ENCODE peak calls at places on chromosomes 5 and 9, in five cellular contexts. S, H, D, T and I are unnamed samples.

GRCh38 chr9:36772449-36773370 is 200.0 kb downstream of the MELK start:
- DNase-seq in S (no peak), H (no peak), D (no peak), T (no peak), I (no peak)

GRCh38 chr9:33081128-33081851 is 4.8 kb upstream of the SMU1 start:
- DNase-seq in S (peak), H (peak), D (peak), T (no peak), I (no peak)

GRCh38 chr5:16548812-16549211 is 68.0 kb downstream of the RETREG1 start:
- DNase-seq in S (no peak), H (no peak), D (no peak), T (no peak), I (no peak)

GRCh38 chr5:61293051-61293450 is 39.0 kb upstream of the ZSWIM6 start:
- DNase-seq in S (no peak), H (no peak), D (no peak), T (no peak), I (no peak)

GRCh38 chr5:45521067-45521466 is 175.1 kb downstream of the HCN1 start:
- DNase-seq in S (no peak), H (no peak), D (no peak), T (no peak), I (no peak)

GRCh38 chr9:136886610-136887597 is 588 bp downstream of the TRAF2 start:
- DNase-seq in S (no peak), H (no peak), D (peak), T (no peak), I (no peak)

GRCh38 chr9:8648271-8648670 is 848.7 kb upstream of the DMAC1 start:
- DNase-seq in S (no peak), H (no peak), D (no peak), T (no peak), I (no peak)

GRCh38 chr9:124551472-124552339 is 44.5 kb upstream of the NR5A1 start:
- DNase-seq in S (peak), H (no peak), D (peak), T (no peak), I (no peak)

GRCh38 chr5:83744851-83745250 is 24.2 kb upstream of the HAPLN1 start:
- DNase-seq in S (no peak), H (no peak), D (no peak), T (no peak), I (no peak)

GRCh38 chr9:110979636-110980035 is 58.6 kb downstream of the LPAR1 start:
- DNase-seq in S (no peak), H (no peak), D (no peak), T (no peak), I (no peak)

GRCh38 chr5:145947581-145947980 is 11.2 kb downstream of the SH3RF2 start:
- DNase-seq in S (no peak), H (no peak), D (no peak), T (no peak), I (no peak)

GRCh38 chr9:127825319-127826051 is 22.8 kb downstream of the FPGS start:
- DNase-seq in S (no peak), H (no peak), D (no peak), T (no peak), I (no peak)

GRCh38 chr5:135491552-135492318 is 39.6 kb upstream of the TIFAB start:
- DNase-seq in S (no peak), H (no peak), D (no peak), T (no peak), I (no peak)

GRCh38 chr5:669111-669841 is 23.9 kb downstream of the TPPP start:
- DNase-seq in S (peak), H (peak), D (peak), T (no peak), I (no peak)

GRCh38 chr5:139642891-139643871 is 5.0 kb upstream of the CXXC5 start:
- DNase-seq in S (no peak), H (peak), D (no peak), T (no peak), I (peak)

GRCh38 chr5:112012112-112012511 is 255.1 kb upstream of the NREP start:
- DNase-seq in S (no peak), H (no peak), D (no peak), T (no peak), I (no peak)

GRCh38 chr5:168301593-168302388 is 10.3 kb downstream of the WWC1 start:
- DNase-seq in S (no peak), H (no peak), D (no peak), T (no peak), I (no peak)

GRCh38 chr9:32631991-32632390 is 3.5 kb downstream of the TAF1L start:
- DNase-seq in S (no peak), H (no peak), D (no peak), T (no peak), I (no peak)

GRCh38 chr5:172503925-172504730 is 49.8 kb upstream of the SH3PXD2B start:
- DNase-seq in S (no peak), H (peak), D (no peak), T (no peak), I (no peak)

GRCh38 chr5:32916648-32917047 is 205.5 kb downstream of the NPR3 start:
- DNase-seq in S (no peak), H (no peak), D (no peak), T (no peak), I (no peak)

GRCh38 chr5:6704361-6704851 is 8.8 kb upstream of the TENT4A start:
- DNase-seq in S (no peak), H (peak), D (no peak), T (no peak), I (no peak)

GRCh38 chr5:124124711-124125229 is 612.8 kb downstream of the CSNK1G3 start:
- DNase-seq in S (no peak), H (no peak), D (no peak), T (no peak), I (no peak)